ENCODE peak calls at places on chromosomes 4 and X, in five cellular contexts. One of them, this sample, is unnamed. For H3K27me3, the result is how much of the 10 kb centered on the place peaks cover.

GRCh38 chr4:61583696-61584095 is 383.6 kb downstream of the ADGRL3 start:
- DNase-seq in adipocyte: peak
- DNase-seq in CD8-positive, alpha-beta T cell: no peak
- DNase-seq in thoracic aorta: no peak
- DNase-seq in PC-9: peak
- DNase-seq in this sample: peak

GRCh38 chrX:15761564-15762191 is 23.6 kb downstream of the CA5B start:
- DNase-seq in PC-9: no peak
- DNase-seq in adipocyte: peak
- DNase-seq in CD8-positive, alpha-beta T cell: peak
- DNase-seq in thoracic aorta: no peak
- DNase-seq in this sample: no peak

GRCh38 chr4:144347116-144347515 is 206.6 kb upstream of the GYPA start:
- DNase-seq in CD8-positive, alpha-beta T cell: no peak
- DNase-seq in adipocyte: no peak
- DNase-seq in PC-9: no peak
- DNase-seq in thoracic aorta: no peak
- DNase-seq in this sample: no peak

GRCh38 chr4:149897784-149898183 is 82.1 kb upstream of the IQCM start:
- DNase-seq in thoracic aorta: no peak
- DNase-seq in CD8-positive, alpha-beta T cell: no peak
- DNase-seq in PC-9: no peak
- DNase-seq in adipocyte: peak
- DNase-seq in this sample: peak

GRCh38 chrX:110000854-110001701 is 1.8 kb upstream of the TMEM164 start:
- DNase-seq in adipocyte: no peak
- DNase-seq in CD8-positive, alpha-beta T cell: no peak
- DNase-seq in PC-9: no peak
- DNase-seq in thoracic aorta: no peak
- DNase-seq in this sample: no peak

GRCh38 chr4:46878641-46879040 is 30.4 kb downstream of the COX7B2 start:
- DNase-seq in CD8-positive, alpha-beta T cell: no peak
- DNase-seq in PC-9: no peak
- DNase-seq in adipocyte: no peak
- DNase-seq in thoracic aorta: no peak
- DNase-seq in this sample: no peak

GRCh38 chr4:122865421-122865820 is 38.8 kb downstream of the FGF2 start:
- DNase-seq in thoracic aorta: no peak
- DNase-seq in CD8-positive, alpha-beta T cell: no peak
- DNase-seq in adipocyte: peak
- DNase-seq in PC-9: no peak
- DNase-seq in this sample: no peak

GRCh38 chrX:8849945-8850344 is 48.8 kb upstream of the FAM9A start:
- DNase-seq in PC-9: peak
- DNase-seq in CD8-positive, alpha-beta T cell: no peak
- DNase-seq in adipocyte: no peak
- DNase-seq in thoracic aorta: no peak
- DNase-seq in this sample: no peak

GRCh38 chr4:184237612-184238011 is 19.9 kb upstream of the ENPP6 start:
- DNase-seq in CD8-positive, alpha-beta T cell: no peak
- DNase-seq in PC-9: no peak
- DNase-seq in adipocyte: no peak
- DNase-seq in thoracic aorta: no peak
- DNase-seq in this sample: peak

GRCh38 chrX:51568586-51568985 is 50.1 kb downstream of the CENPVL3 start:
- DNase-seq in PC-9: no peak
- DNase-seq in thoracic aorta: no peak
- DNase-seq in adipocyte: peak
- DNase-seq in CD8-positive, alpha-beta T cell: no peak
- DNase-seq in this sample: peak

GRCh38 chr4:103424853-103425252 is 226.7 kb upstream of the CENPE start:
- DNase-seq in thoracic aorta: no peak
- DNase-seq in PC-9: peak
- DNase-seq in CD8-positive, alpha-beta T cell: no peak
- DNase-seq in adipocyte: peak
- DNase-seq in this sample: peak

GRCh38 chrX:144219035-144219434 is 335.2 kb downstream of the UBE2NL start:
- DNase-seq in adipocyte: no peak
- DNase-seq in thoracic aorta: no peak
- DNase-seq in PC-9: peak
- DNase-seq in CD8-positive, alpha-beta T cell: no peak
- DNase-seq in this sample: peak

GRCh38 chr4:131098976-131099375 is 2003.0 kb downstream of the C4orf33 start:
- DNase-seq in PC-9: no peak
- DNase-seq in CD8-positive, alpha-beta T cell: no peak
- DNase-seq in thoracic aorta: no peak
- DNase-seq in adipocyte: no peak
- DNase-seq in this sample: no peak

GRCh38 chr4:172830295-172830764 is 338.3 kb upstream of the GALNT7 start:
- DNase-seq in CD8-positive, alpha-beta T cell: no peak
- DNase-seq in thoracic aorta: no peak
- DNase-seq in adipocyte: peak
- DNase-seq in PC-9: no peak
- DNase-seq in this sample: peak

GRCh38 chr4:114626202-114626601 is 27.6 kb downstream of the UGT8 start:
- DNase-seq in adipocyte: no peak
- DNase-seq in CD8-positive, alpha-beta T cell: no peak
- DNase-seq in PC-9: no peak
- DNase-seq in thoracic aorta: no peak
- DNase-seq in this sample: no peak

GRCh38 chr4:168549145-168549544 is 52.3 kb downstream of the PALLD start:
- DNase-seq in PC-9: no peak
- DNase-seq in CD8-positive, alpha-beta T cell: no peak
- DNase-seq in thoracic aorta: no peak
- DNase-seq in adipocyte: peak
- DNase-seq in this sample: no peak

GRCh38 chr4:67697860-67698655 is 2.9 kb downstream of the UBA6 start:
- DNase-seq in thoracic aorta: no peak
- DNase-seq in adipocyte: no peak
- DNase-seq in CD8-positive, alpha-beta T cell: no peak
- DNase-seq in PC-9: no peak
- DNase-seq in this sample: no peak

GRCh38 chrX:109472939-109473713 is 8.8 kb downstream of the GUCY2F start:
- DNase-seq in PC-9: no peak
- DNase-seq in thoracic aorta: peak
- DNase-seq in CD8-positive, alpha-beta T cell: no peak
- DNase-seq in adipocyte: peak
- DNase-seq in this sample: peak

GRCh38 chr4:12963291-12963690 is 520.8 kb downstream of the RAB28 start:
- DNase-seq in PC-9: no peak
- DNase-seq in CD8-positive, alpha-beta T cell: no peak
- DNase-seq in thoracic aorta: no peak
- DNase-seq in adipocyte: no peak
- DNase-seq in this sample: no peak

GRCh38 chrX:5867778-5868177 is 360.9 kb downstream of the NLGN4X start:
- DNase-seq in PC-9: no peak
- DNase-seq in thoracic aorta: no peak
- DNase-seq in CD8-positive, alpha-beta T cell: no peak
- DNase-seq in adipocyte: no peak
- DNase-seq in this sample: no peak

GRCh38 chr4:167985565-167985964 is 106.8 kb upstream of the ANXA10 start:
- DNase-seq in adipocyte: no peak
- DNase-seq in thoracic aorta: no peak
- DNase-seq in CD8-positive, alpha-beta T cell: no peak
- DNase-seq in PC-9: no peak
- DNase-seq in this sample: no peak

GRCh38 chr4:17336986-17337385 is 174.9 kb downstream of the QDPR start:
- DNase-seq in adipocyte: no peak
- DNase-seq in PC-9: peak
- DNase-seq in thoracic aorta: no peak
- DNase-seq in CD8-positive, alpha-beta T cell: no peak
- DNase-seq in this sample: no peak

GRCh38 chrX:41085105-41085882 is at the start of gene USP9X:
- DNase-seq in thoracic aorta: peak
- DNase-seq in CD8-positive, alpha-beta T cell: peak
- DNase-seq in adipocyte: peak
- DNase-seq in PC-9: peak
- DNase-seq in this sample: peak

DNA sequence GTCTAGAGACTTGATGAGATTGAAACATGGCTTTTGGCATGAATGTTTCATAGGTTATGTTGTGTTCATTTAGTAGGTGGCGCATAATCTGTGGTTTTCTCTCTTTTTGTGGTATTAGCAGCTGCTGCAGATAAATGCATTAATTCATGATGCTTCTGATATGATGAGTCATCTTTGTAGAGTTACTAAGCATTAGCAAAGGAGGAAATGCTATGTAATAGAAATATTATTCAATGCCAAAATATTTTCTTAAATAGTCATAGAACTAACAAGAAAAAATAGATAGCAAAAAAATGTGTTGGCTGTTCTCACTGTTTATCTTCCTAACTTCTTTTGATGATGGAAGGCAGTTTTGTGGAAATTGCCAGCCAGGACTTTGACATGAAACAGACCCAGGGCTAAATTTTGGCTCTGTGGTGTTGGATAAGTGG is 3.6 kb downstream of the ZXDB start:
- DNase-seq in thoracic aorta: no peak
- DNase-seq in adipocyte: peak
- DNase-seq in CD8-positive, alpha-beta T cell: no peak
- DNase-seq in PC-9: peak
- DNase-seq in this sample: peak
- H3K4me3 ChIP-seq in thoracic aorta: peak
- H3K4me3 ChIP-seq in adipocyte: peak
- H3K4me3 ChIP-seq in CD8-positive, alpha-beta T cell: no peak
- H3K4me3 ChIP-seq in PC-9: peak
- H3K4me3 ChIP-seq in this sample: peak

DNA sequence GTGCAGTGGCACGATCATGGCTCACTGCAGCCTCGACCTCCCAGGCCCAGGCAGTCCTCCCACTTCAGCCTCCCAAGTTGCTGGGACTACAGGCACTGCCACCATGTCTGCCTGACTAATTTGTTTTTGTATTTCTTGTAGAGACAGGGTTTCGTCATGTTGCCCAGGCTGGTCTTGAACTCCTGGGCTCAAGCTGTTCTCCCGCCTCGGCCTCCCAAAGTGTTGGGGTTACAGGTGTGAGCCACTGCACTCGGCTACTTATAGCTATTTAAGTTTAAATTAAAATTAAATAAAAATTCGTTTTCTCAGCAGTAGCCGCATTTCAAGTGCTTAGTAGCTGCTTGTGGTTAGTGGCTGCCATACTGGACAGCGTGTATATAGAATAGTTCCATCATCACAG is 3.5 kb downstream of the SMAD1 start:
- DNase-seq in adipocyte: no peak
- DNase-seq in CD8-positive, alpha-beta T cell: no peak
- DNase-seq in PC-9: no peak
- DNase-seq in thoracic aorta: no peak
- DNase-seq in this sample: no peak
- H3K27me3 ChIP-seq in adipocyte: under half
- H3K27me3 ChIP-seq in CD8-positive, alpha-beta T cell: under half
- H3K27me3 ChIP-seq in PC-9: under half
- H3K27me3 ChIP-seq in thoracic aorta: under half
- H3K27me3 ChIP-seq in this sample: under half

DNA sequence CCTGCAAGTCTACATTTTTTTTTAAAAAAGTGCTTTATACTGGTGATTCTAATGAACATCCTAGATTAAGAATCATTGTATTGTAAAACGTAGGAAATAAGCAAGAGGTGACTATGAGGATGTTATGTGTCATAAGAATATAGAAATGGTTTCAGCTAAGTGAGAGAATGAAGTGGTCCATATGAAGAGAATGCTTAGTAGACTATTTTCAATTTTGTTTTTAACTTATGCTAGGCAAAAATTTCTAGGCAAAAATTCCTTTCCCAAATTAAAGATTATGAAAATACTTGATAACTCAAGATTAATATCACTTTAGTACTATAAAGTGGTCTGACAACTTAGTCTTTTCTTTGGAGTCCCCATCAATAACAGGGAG is 825 bp downstream of the DYNLT3 start:
- DNase-seq in CD8-positive, alpha-beta T cell: no peak
- DNase-seq in PC-9: no peak
- DNase-seq in adipocyte: no peak
- DNase-seq in thoracic aorta: no peak
- DNase-seq in this sample: no peak
- H3K4me3 ChIP-seq in CD8-positive, alpha-beta T cell: peak
- H3K4me3 ChIP-seq in PC-9: no peak
- H3K4me3 ChIP-seq in adipocyte: peak
- H3K4me3 ChIP-seq in thoracic aorta: peak
- H3K4me3 ChIP-seq in this sample: peak

GRCh38 chr4:153154010-153154975 is 50.0 kb upstream of the TRIM2 start:
- DNase-seq in adipocyte: peak
- DNase-seq in PC-9: peak
- DNase-seq in CD8-positive, alpha-beta T cell: no peak
- DNase-seq in thoracic aorta: no peak
- DNase-seq in this sample: peak
- H3K27me3 ChIP-seq in adipocyte: under half
- H3K27me3 ChIP-seq in PC-9: under half
- H3K27me3 ChIP-seq in CD8-positive, alpha-beta T cell: under half
- H3K27me3 ChIP-seq in thoracic aorta: under half
- H3K27me3 ChIP-seq in this sample: under half

DNA sequence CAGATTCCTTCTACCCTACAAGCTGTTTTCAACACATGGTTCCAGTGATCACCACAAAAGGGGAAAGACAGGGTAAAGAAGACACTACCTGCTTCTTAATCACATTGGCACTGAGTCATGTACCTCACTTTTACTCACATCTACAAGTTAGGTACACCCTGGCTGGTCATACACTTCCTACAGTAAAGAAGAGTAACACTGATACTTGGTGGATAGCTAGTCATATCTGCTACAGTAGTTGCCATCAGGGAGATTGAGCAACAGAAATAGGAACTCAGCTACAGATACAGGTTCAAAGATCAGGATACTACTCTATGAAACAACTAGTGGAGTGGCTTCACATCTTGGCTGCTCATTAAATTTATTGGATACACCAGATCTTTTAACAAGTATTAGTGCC is 105.4 kb upstream of the DIAPH2 start:
- DNase-seq in adipocyte: no peak
- DNase-seq in thoracic aorta: no peak
- DNase-seq in CD8-positive, alpha-beta T cell: no peak
- DNase-seq in PC-9: no peak
- DNase-seq in this sample: no peak
- H3K4me3 ChIP-seq in adipocyte: no peak
- H3K4me3 ChIP-seq in thoracic aorta: no peak
- H3K4me3 ChIP-seq in CD8-positive, alpha-beta T cell: no peak
- H3K4me3 ChIP-seq in PC-9: no peak
- H3K4me3 ChIP-seq in this sample: no peak